ENCODE peak calls at places on chromosomes 13 and 19, in eight cellular contexts. One of them, this sample, is unnamed.

GRCh38 chr19:12733369-12733896 is 1.1 kb downstream of the TRIR start:
- DNase-seq in MCF 10A: peak; percentile 68
- DNase-seq in upper lobe of left lung: no peak
- DNase-seq in CD8-positive, alpha-beta T cell: no peak
- DNase-seq in renal cortical epithelial cell: peak; percentile 45
- DNase-seq in fibroblast of lung: peak; percentile 45
- DNase-seq in NCI-H446 treated with DMSO at 0.1 percent for 48 hours: no peak
- DNase-seq in suprapubic skin: no peak
- DNase-seq in this sample: peak; percentile 65

GRCh38 chr13:111489301-111489700 is 168.9 kb downstream of the TEX29 start:
- DNase-seq in MCF 10A: no peak
- DNase-seq in upper lobe of left lung: no peak
- DNase-seq in CD8-positive, alpha-beta T cell: no peak
- DNase-seq in renal cortical epithelial cell: no peak
- DNase-seq in fibroblast of lung: no peak
- DNase-seq in NCI-H446 treated with DMSO at 0.1 percent for 48 hours: no peak
- DNase-seq in suprapubic skin: peak; percentile 71
- DNase-seq in this sample: no peak

GRCh38 chr13:33277946-33278345 is 7.6 kb downstream of the STARD13 start:
- DNase-seq in MCF 10A: no peak
- DNase-seq in upper lobe of left lung: no peak
- DNase-seq in CD8-positive, alpha-beta T cell: no peak
- DNase-seq in renal cortical epithelial cell: no peak
- DNase-seq in fibroblast of lung: peak; percentile 57
- DNase-seq in NCI-H446 treated with DMSO at 0.1 percent for 48 hours: no peak
- DNase-seq in suprapubic skin: no peak
- DNase-seq in this sample: no peak

GRCh38 chr13:113621046-113621445 is 36.5 kb downstream of the TFDP1 start:
- DNase-seq in MCF 10A: no peak
- DNase-seq in upper lobe of left lung: no peak
- DNase-seq in CD8-positive, alpha-beta T cell: no peak
- DNase-seq in renal cortical epithelial cell: no peak
- DNase-seq in fibroblast of lung: no peak
- DNase-seq in NCI-H446 treated with DMSO at 0.1 percent for 48 hours: no peak
- DNase-seq in suprapubic skin: no peak
- DNase-seq in this sample: no peak

GRCh38 chr19:38714354-38714778 is 29.9 kb downstream of the CAPN12 start:
- DNase-seq in MCF 10A: no peak
- DNase-seq in upper lobe of left lung: no peak
- DNase-seq in CD8-positive, alpha-beta T cell: no peak
- DNase-seq in renal cortical epithelial cell: no peak
- DNase-seq in fibroblast of lung: no peak
- DNase-seq in NCI-H446 treated with DMSO at 0.1 percent for 48 hours: no peak
- DNase-seq in suprapubic skin: no peak
- DNase-seq in this sample: no peak

GRCh38 chr13:51019026-51019425 is 92.0 kb downstream of the C13orf42 start:
- DNase-seq in MCF 10A: no peak
- DNase-seq in upper lobe of left lung: no peak
- DNase-seq in CD8-positive, alpha-beta T cell: no peak
- DNase-seq in renal cortical epithelial cell: no peak
- DNase-seq in fibroblast of lung: no peak
- DNase-seq in NCI-H446 treated with DMSO at 0.1 percent for 48 hours: no peak
- DNase-seq in suprapubic skin: no peak
- DNase-seq in this sample: no peak

GRCh38 chr19:4007836-4008539 is 452 bp downstream of the PIAS4 start:
- DNase-seq in MCF 10A: peak; percentile 14
- DNase-seq in upper lobe of left lung: peak; percentile 49
- DNase-seq in CD8-positive, alpha-beta T cell: no peak
- DNase-seq in renal cortical epithelial cell: no peak
- DNase-seq in fibroblast of lung: no peak
- DNase-seq in NCI-H446 treated with DMSO at 0.1 percent for 48 hours: no peak
- DNase-seq in suprapubic skin: no peak
- DNase-seq in this sample: no peak

GRCh38 chr13:97975280-97975850 is 21.9 kb downstream of the IPO5 start:
- DNase-seq in MCF 10A: no peak
- DNase-seq in upper lobe of left lung: no peak
- DNase-seq in CD8-positive, alpha-beta T cell: no peak
- DNase-seq in renal cortical epithelial cell: no peak
- DNase-seq in fibroblast of lung: no peak
- DNase-seq in NCI-H446 treated with DMSO at 0.1 percent for 48 hours: no peak
- DNase-seq in suprapubic skin: no peak
- DNase-seq in this sample: peak; percentile 7

GRCh38 chr19:2578911-2579677 is 103.2 kb downstream of the GADD45B start:
- DNase-seq in MCF 10A: peak; percentile 96
- DNase-seq in upper lobe of left lung: peak; percentile 95
- DNase-seq in CD8-positive, alpha-beta T cell: peak; percentile 81
- DNase-seq in renal cortical epithelial cell: peak; percentile 85
- DNase-seq in fibroblast of lung: peak; percentile 93
- DNase-seq in NCI-H446 treated with DMSO at 0.1 percent for 48 hours: peak; percentile 5
- DNase-seq in suprapubic skin: peak; percentile 95
- DNase-seq in this sample: peak; percentile 89

GRCh38 chr13:114043421-114044053 is 69.7 kb upstream of the C13orf46 start:
- DNase-seq in MCF 10A: peak; percentile 52
- DNase-seq in upper lobe of left lung: peak; percentile 72
- DNase-seq in CD8-positive, alpha-beta T cell: no peak
- DNase-seq in renal cortical epithelial cell: peak; percentile 28
- DNase-seq in fibroblast of lung: peak; percentile 95
- DNase-seq in NCI-H446 treated with DMSO at 0.1 percent for 48 hours: no peak
- DNase-seq in suprapubic skin: no peak
- DNase-seq in this sample: no peak

GRCh38 chr19:8323781-8324185 is 2.5 kb downstream of the RPS28 start:
- DNase-seq in MCF 10A: no peak
- DNase-seq in upper lobe of left lung: no peak
- DNase-seq in CD8-positive, alpha-beta T cell: no peak
- DNase-seq in renal cortical epithelial cell: no peak
- DNase-seq in fibroblast of lung: no peak
- DNase-seq in NCI-H446 treated with DMSO at 0.1 percent for 48 hours: no peak
- DNase-seq in suprapubic skin: no peak
- DNase-seq in this sample: no peak

GRCh38 chr13:38661276-38661675 is 25.6 kb upstream of the FREM2 start:
- DNase-seq in MCF 10A: no peak
- DNase-seq in upper lobe of left lung: no peak
- DNase-seq in CD8-positive, alpha-beta T cell: no peak
- DNase-seq in renal cortical epithelial cell: no peak
- DNase-seq in fibroblast of lung: no peak
- DNase-seq in NCI-H446 treated with DMSO at 0.1 percent for 48 hours: peak; percentile 33
- DNase-seq in suprapubic skin: no peak
- DNase-seq in this sample: no peak

GRCh38 chr19:42290523-42291436 is 11.2 kb upstream of the PRR19 start:
- DNase-seq in MCF 10A: peak; percentile 26
- DNase-seq in upper lobe of left lung: no peak
- DNase-seq in CD8-positive, alpha-beta T cell: peak; percentile 73
- DNase-seq in renal cortical epithelial cell: no peak
- DNase-seq in fibroblast of lung: no peak
- DNase-seq in NCI-H446 treated with DMSO at 0.1 percent for 48 hours: no peak
- DNase-seq in suprapubic skin: no peak
- DNase-seq in this sample: no peak

GRCh38 chr13:51612867-51613266 is 28.6 kb downstream of the WDFY2 start:
- DNase-seq in MCF 10A: no peak
- DNase-seq in upper lobe of left lung: no peak
- DNase-seq in CD8-positive, alpha-beta T cell: no peak
- DNase-seq in renal cortical epithelial cell: no peak
- DNase-seq in fibroblast of lung: no peak
- DNase-seq in NCI-H446 treated with DMSO at 0.1 percent for 48 hours: no peak
- DNase-seq in suprapubic skin: no peak
- DNase-seq in this sample: no peak

GRCh38 chr19:50555447-50556235 is 12.6 kb downstream of the LRRC4B start:
- DNase-seq in MCF 10A: no peak
- DNase-seq in upper lobe of left lung: no peak
- DNase-seq in CD8-positive, alpha-beta T cell: no peak
- DNase-seq in renal cortical epithelial cell: no peak
- DNase-seq in fibroblast of lung: no peak
- DNase-seq in NCI-H446 treated with DMSO at 0.1 percent for 48 hours: no peak
- DNase-seq in suprapubic skin: no peak
- DNase-seq in this sample: no peak

GRCh38 chr19:2307518-2308012 is 389 bp downstream of the LINGO3 start:
- DNase-seq in MCF 10A: no peak
- DNase-seq in upper lobe of left lung: no peak
- DNase-seq in CD8-positive, alpha-beta T cell: no peak
- DNase-seq in renal cortical epithelial cell: no peak
- DNase-seq in fibroblast of lung: no peak
- DNase-seq in NCI-H446 treated with DMSO at 0.1 percent for 48 hours: no peak
- DNase-seq in suprapubic skin: no peak
- DNase-seq in this sample: no peak

GRCh38 chr19:4636761-4637160 is 2.6 kb upstream of the TNFAIP8L1 start:
- DNase-seq in MCF 10A: no peak
- DNase-seq in upper lobe of left lung: no peak
- DNase-seq in CD8-positive, alpha-beta T cell: no peak
- DNase-seq in renal cortical epithelial cell: no peak
- DNase-seq in fibroblast of lung: no peak
- DNase-seq in NCI-H446 treated with DMSO at 0.1 percent for 48 hours: no peak
- DNase-seq in suprapubic skin: no peak
- DNase-seq in this sample: no peak

GRCh38 chr13:105848494-105848893 is 687.0 kb downstream of the EFNB2 start:
- DNase-seq in MCF 10A: peak; percentile 33
- DNase-seq in upper lobe of left lung: no peak
- DNase-seq in CD8-positive, alpha-beta T cell: no peak
- DNase-seq in renal cortical epithelial cell: peak; percentile 29
- DNase-seq in fibroblast of lung: no peak
- DNase-seq in NCI-H446 treated with DMSO at 0.1 percent for 48 hours: peak; percentile 13
- DNase-seq in suprapubic skin: no peak
- DNase-seq in this sample: no peak

GRCh38 chr19:18895038-18895827 is 725 bp downstream of the CERS1 start:
- DNase-seq in MCF 10A: peak; percentile 44
- DNase-seq in upper lobe of left lung: peak; percentile 41
- DNase-seq in CD8-positive, alpha-beta T cell: no peak
- DNase-seq in renal cortical epithelial cell: no peak
- DNase-seq in fibroblast of lung: peak; percentile 31
- DNase-seq in NCI-H446 treated with DMSO at 0.1 percent for 48 hours: no peak
- DNase-seq in suprapubic skin: no peak
- DNase-seq in this sample: peak; percentile 13

GRCh38 chr13:54241719-54242118 is 1213.1 kb downstream of the OLFM4 start:
- DNase-seq in MCF 10A: peak; percentile 39
- DNase-seq in upper lobe of left lung: no peak
- DNase-seq in CD8-positive, alpha-beta T cell: no peak
- DNase-seq in renal cortical epithelial cell: peak; percentile 42
- DNase-seq in fibroblast of lung: no peak
- DNase-seq in NCI-H446 treated with DMSO at 0.1 percent for 48 hours: peak; percentile 42
- DNase-seq in suprapubic skin: no peak
- DNase-seq in this sample: no peak

GRCh38 chr19:13122275-13122878 is 4.3 kb downstream of the NACC1 start:
- DNase-seq in MCF 10A: no peak
- DNase-seq in upper lobe of left lung: no peak
- DNase-seq in CD8-positive, alpha-beta T cell: no peak
- DNase-seq in renal cortical epithelial cell: no peak
- DNase-seq in fibroblast of lung: no peak
- DNase-seq in NCI-H446 treated with DMSO at 0.1 percent for 48 hours: no peak
- DNase-seq in suprapubic skin: no peak
- DNase-seq in this sample: no peak

GRCh38 chr19:8240274-8241229 is 31.4 kb downstream of the CERS4 start:
- DNase-seq in MCF 10A: peak; percentile 87
- DNase-seq in upper lobe of left lung: peak; percentile 95
- DNase-seq in CD8-positive, alpha-beta T cell: peak; percentile 72
- DNase-seq in renal cortical epithelial cell: peak; percentile 83
- DNase-seq in fibroblast of lung: peak; percentile 95
- DNase-seq in NCI-H446 treated with DMSO at 0.1 percent for 48 hours: peak; percentile 37
- DNase-seq in suprapubic skin: peak; percentile 87
- DNase-seq in this sample: peak; percentile 82